ENCODE peak calls at places on chromosomes 3 and 15, in seven cellular contexts. X is breast epithelium, P is A549, Y is IMR-90, S is spleen, D is thyroid gland, F is stomach. K is an unnamed sample.

GRCh38 chr3:45896956-45897355 is 10.6 kb downstream of the CCR9 start:
- DNase-seq in X (no peak), P (no peak), Y (peak; percentile 85), S (no peak), D (no peak), F (no peak), K (no peak)

GRCh38 chr3:124676236-124676635 is 54.0 kb upstream of the UMPS start:
- DNase-seq in X (no peak), P (no peak), Y (peak; percentile 87), S (no peak), D (no peak), F (no peak), K (no peak)

GRCh38 chr3:175914785-175915184 is 1055.7 kb downstream of the NAALADL2 start:
- DNase-seq in X (no peak), P (no peak), Y (peak; percentile 33), S (no peak), D (no peak), F (no peak), K (no peak)

GRCh38 chr3:172982731-172983364 is 158.2 kb downstream of the SPATA16 start:
- DNase-seq in X (no peak), P (peak; percentile 7), Y (no peak), S (no peak), D (no peak), F (no peak), K (no peak)

GRCh38 chr15:62991698-62992097 is 50.8 kb upstream of the TPM1 start:
- DNase-seq in X (no peak), P (no peak), Y (no peak), S (no peak), D (no peak), F (no peak), K (no peak)

GRCh38 chr3:13518516-13519351 is 30.2 kb upstream of the FBLN2 start:
- DNase-seq in X (peak; percentile 82), P (no peak), Y (no peak), S (peak; percentile 89), D (peak; percentile 89), F (no peak), K (peak; percentile 62)

GRCh38 chr3:165125836-165126235 is 47.5 kb upstream of the SI start:
- DNase-seq in X (no peak), P (no peak), Y (no peak), S (no peak), D (no peak), F (no peak), K (no peak)

GRCh38 chr3:15255215-15255614 is 49.2 kb downstream of the CAPN7 start:
- DNase-seq in X (no peak), P (no peak), Y (no peak), S (no peak), D (no peak), F (no peak), K (no peak)

GRCh38 chr3:196619213-196619612 is 20.3 kb upstream of the NRROS start:
- DNase-seq in X (no peak), P (no peak), Y (no peak), S (no peak), D (no peak), F (no peak), K (no peak)

GRCh38 chr3:34183581-34184313 is 385.3 kb downstream of the PDCD6IP start:
- DNase-seq in X (no peak), P (no peak), Y (no peak), S (no peak), D (no peak), F (no peak), K (no peak)

GRCh38 chr3:183584246-183584913 is 28.9 kb upstream of the KLHL6 start:
- DNase-seq in X (peak; percentile 19), P (no peak), Y (peak; percentile 53), S (no peak), D (no peak), F (no peak), K (peak; percentile 20)

GRCh38 chr3:48662753-48663488 is at the start of gene CELSR3:
- DNase-seq in X (peak; percentile 57), P (peak; percentile 92), Y (peak; percentile 90), S (no peak), D (peak; percentile 82), F (peak; percentile 50), K (no peak)

GRCh38 chr3:50519471-50520089 is 16.1 kb upstream of the CACNA2D2 start:
- DNase-seq in X (peak; percentile 46), P (peak; percentile 57), Y (peak; percentile 25), S (peak; percentile 88), D (peak; percentile 83), F (peak; percentile 81), K (peak; percentile 22)

GRCh38 chr3:162165346-162165745 is 668.7 kb downstream of the OTOL1 start:
- DNase-seq in X (no peak), P (no peak), Y (peak; percentile 13), S (no peak), D (no peak), F (no peak), K (no peak)

GRCh38 chr3:60294181-60294580 is 957.1 kb downstream of the FHIT start:
- DNase-seq in X (no peak), P (no peak), Y (peak; percentile 85), S (no peak), D (no peak), F (no peak), K (peak; percentile 10)

GRCh38 chr15:79035111-79035601 is 55.4 kb downstream of the RASGRF1 start:
- DNase-seq in X (peak; percentile 26), P (no peak), Y (no peak), S (no peak), D (no peak), F (no peak), K (no peak)

DNA sequence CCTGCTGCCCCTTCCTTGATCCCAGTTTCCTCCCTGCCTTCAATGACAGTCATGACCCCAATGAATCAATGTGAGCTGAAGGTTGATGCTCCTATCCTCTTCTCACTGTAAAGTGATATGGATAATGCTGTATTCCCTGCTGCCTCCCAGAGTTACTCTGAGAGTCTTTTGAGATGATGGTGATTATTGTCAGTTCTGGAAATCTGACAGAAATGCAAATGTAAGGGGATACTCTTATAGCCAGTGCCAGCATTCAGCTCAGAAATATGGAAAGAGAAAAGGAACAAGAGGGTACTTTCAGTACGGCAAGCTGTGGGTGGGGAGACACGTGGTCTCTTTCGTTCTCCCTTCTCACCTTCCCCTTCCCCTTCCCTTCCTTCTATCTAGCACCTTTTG is 70.0 kb downstream of the ARNT2 start:
- DNase-seq in X (no peak), P (no peak), Y (no peak), S (no peak), D (no peak), F (no peak), K (no peak)
- TF ChIP-seq POLR2A in X (no peak), P (no peak), Y (no peak), S (no peak), D (no peak), F (no peak), K (no peak)

GRCh38 chr3:169060037-169060436 is 603.5 kb downstream of the MECOM start:
- DNase-seq in X (no peak), P (no peak), Y (peak; percentile 13), S (no peak), D (no peak), F (no peak), K (no peak)
- TF ChIP-seq CTCF in X (no peak), P (no peak), Y (peak; percentile 37), S (no peak), D (no peak), F (peak; percentile 11), K (no peak)

GRCh38 chr15:25243800-25244097 is 195.1 kb downstream of the UBE3A start:
- DNase-seq in X (peak; percentile 7), P (no peak), Y (no peak), S (peak; percentile 46), D (no peak), F (no peak), K (peak; percentile 6)
- H3K9me3 ChIP-seq in X (peaks cover 95% of the 10 kb centered on the region), P (no peaks in the 10 kb centered on the region), Y (peaks cover 67% of the 10 kb centered on the region), S (peaks cover 71% of the 10 kb centered on the region), D (no peaks in the 10 kb centered on the region), F (peaks cover 5% of the 10 kb centered on the region), K (no peaks in the 10 kb centered on the region)

DNA sequence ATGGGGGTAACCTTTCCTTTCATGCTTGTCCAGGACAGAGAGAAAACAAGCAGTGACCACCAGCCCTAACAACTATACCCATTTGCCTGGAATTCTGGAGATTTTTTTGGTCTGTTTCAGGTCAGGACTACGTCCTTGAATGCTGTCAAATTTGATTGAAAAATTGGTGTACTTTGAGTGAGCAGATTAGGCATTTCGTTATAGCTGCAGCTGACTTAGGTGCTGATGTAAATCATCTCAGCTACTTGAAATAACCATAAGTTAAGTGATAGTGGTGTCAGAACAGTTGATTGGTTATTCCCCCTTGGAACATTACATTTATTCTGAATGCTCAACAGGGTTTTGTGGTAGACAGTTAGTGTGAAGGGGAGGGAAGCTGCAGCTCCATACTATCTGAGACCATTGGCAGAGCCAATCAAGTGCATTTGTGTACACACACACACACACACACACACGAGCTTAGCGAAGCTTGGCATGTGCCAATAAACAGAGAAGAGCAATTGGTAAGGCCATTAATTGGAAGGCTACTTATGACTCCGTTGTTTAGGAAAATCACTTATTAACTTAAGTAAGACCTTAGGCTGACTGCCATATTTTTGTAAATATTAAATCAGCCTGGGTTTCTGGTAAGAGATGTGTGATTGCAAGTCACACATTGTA is 447.7 kb downstream of the MFSD1 start:
- DNase-seq in X (no peak), P (no peak), Y (no peak), S (no peak), D (no peak), F (no peak), K (no peak)
- TF ChIP-seq POLR2A in X (no peak), P (no peak), Y (no peak), S (no peak), D (no peak), F (no peak), K (no peak)

GRCh38 chr3:38840987-38841386 is 25.0 kb upstream of the SCN10A start:
- DNase-seq in X (no peak), P (no peak), Y (no peak), S (no peak), D (no peak), F (no peak), K (no peak)

GRCh38 chr3:38842266-38842965 is 26.4 kb upstream of the SCN10A start:
- DNase-seq in X (no peak), P (no peak), Y (no peak), S (no peak), D (no peak), F (no peak), K (no peak)

DNA sequence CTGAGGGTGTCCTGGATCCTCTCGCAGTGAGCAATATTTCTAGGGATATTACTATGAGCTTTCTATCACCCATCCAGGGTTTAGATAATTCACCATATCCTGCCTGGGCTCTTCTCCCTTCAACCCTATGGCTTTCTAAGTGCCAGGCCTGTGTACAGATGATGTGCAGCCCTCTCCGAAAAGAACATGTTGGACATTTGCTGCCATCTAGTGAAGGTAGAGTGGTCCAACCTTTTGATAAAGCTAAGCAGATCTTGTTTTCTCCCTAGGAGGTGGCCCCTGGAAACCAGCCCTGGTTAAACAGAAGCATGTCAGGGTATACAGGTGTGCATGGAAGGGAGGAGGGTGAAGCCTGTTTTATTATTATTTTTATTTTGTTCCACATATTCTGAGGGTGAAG is 27.9 kb upstream of the SCN10A start:
- DNase-seq in X (no peak), P (peak; percentile 46), Y (peak; percentile 70), S (no peak), D (no peak), F (no peak), K (no peak)
- TF ChIP-seq CTCF in X (no peak), P (peak; percentile 53), Y (peak; percentile 76), S (no peak), D (no peak), F (no peak), K (no peak)

DNA sequence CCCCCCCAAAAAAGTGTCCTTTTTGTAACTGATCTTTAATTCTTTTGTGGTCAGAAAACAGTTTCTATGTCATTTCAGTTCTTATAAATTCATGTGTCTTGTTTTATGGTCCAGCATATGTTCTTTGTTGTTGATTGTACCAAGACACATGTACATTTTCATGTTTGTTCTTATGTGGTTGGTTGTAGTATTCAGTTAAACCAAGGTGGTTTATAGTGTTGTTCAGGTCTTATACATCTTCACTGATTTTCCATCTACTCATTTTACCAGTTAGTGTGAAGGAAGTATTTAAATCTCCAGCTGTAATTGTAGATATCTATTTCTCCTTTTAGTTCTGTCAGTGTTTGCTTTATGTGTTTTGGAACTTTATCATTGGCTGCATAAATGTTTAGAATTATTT is 24.0 kb downstream of the MEF2A start:
- DNase-seq in X (no peak), P (no peak), Y (no peak), S (no peak), D (no peak), F (no peak), K (no peak)
- H3K9me3 ChIP-seq in X (peaks cover 22% of the 10 kb centered on the region), P (peaks cover 19% of the 10 kb centered on the region), Y (no peaks in the 10 kb centered on the region), S (peaks cover 32% of the 10 kb centered on the region), D (no peaks in the 10 kb centered on the region), F (no peaks in the 10 kb centered on the region), K (no peaks in the 10 kb centered on the region)

K was measured in gastrocnemius medialis.